ENCODE peak calls at places on chromosomes 11 and 22, in eight cellular contexts. V is spleen; J is lower leg skin; S is astrocyte of the cerebellum; Z is naive B cell; T is HFFc6; L is ureter; R is stimulated activated CD8-positive, alpha-beta memory T cell treated with anti-CD3 and anti-CD28 coated beads, Interleukin-2, amount 100 ng/mL, for 1 hour. N is an unnamed sample.
A peak's percentile ranks its signal among the peaks of the same experiment; 100 is the strongest.

GRCh38 chr11:18772211-18772610 is 19.4 kb downstream of the PTPN5 start:
- DNase-seq in V (no peak), J (no peak), S (no peak), Z (no peak), T (peak; percentile 21), L (no peak), R (no peak), N (no peak)

GRCh38 chr11:134461621-134462020 is 49.6 kb upstream of the B3GAT1 start:
- DNase-seq in V (no peak), J (no peak), S (no peak), Z (no peak), T (no peak), L (no peak), R (no peak), N (no peak)

GRCh38 chr22:20567371-20567847 is 60.0 kb downstream of the MED15 start:
- DNase-seq in V (peak; percentile 32), J (no peak), S (no peak), Z (no peak), T (peak; percentile 90), L (no peak), R (no peak), N (no peak)

GRCh38 chr11:285894-286220 is 3.1 kb upstream of the PGGHG start:
- DNase-seq in V (peak; percentile 68), J (no peak), S (no peak), Z (no peak), T (no peak), L (peak; percentile 41), R (no peak), N (no peak)

GRCh38 chr22:29098296-29098695 is 25.5 kb downstream of the KREMEN1 start:
- DNase-seq in V (no peak), J (no peak), S (no peak), Z (no peak), T (no peak), L (no peak), R (no peak), N (no peak)

GRCh38 chr11:66637557-66638176 is 836 bp upstream of the RBM4 start:
- DNase-seq in V (no peak), J (peak; percentile 21), S (no peak), Z (no peak), T (no peak), L (no peak), R (no peak), N (no peak)

GRCh38 chr11:67256477-67256876 is 9.8 kb upstream of the GRK2 start:
- DNase-seq in V (no peak), J (no peak), S (no peak), Z (no peak), T (no peak), L (no peak), R (no peak), N (no peak)

GRCh38 chr22:47595122-47595521 is 832.7 kb downstream of the TBC1D22A start:
- DNase-seq in V (no peak), J (no peak), S (no peak), Z (no peak), T (no peak), L (peak; percentile 5), R (no peak), N (no peak)

GRCh38 chr11:11384829-11385228 is 31.8 kb upstream of the CSNK2A3 start:
- DNase-seq in V (no peak), J (no peak), S (no peak), Z (no peak), T (no peak), L (no peak), R (no peak), N (no peak)

GRCh38 chr11:111021131-111021530 is 224.4 kb upstream of the POU2AF2 start:
- DNase-seq in V (no peak), J (no peak), S (no peak), Z (no peak), T (no peak), L (no peak), R (no peak), N (no peak)

GRCh38 chr22:19291580-19292261 is at the start of gene CLTCL1:
- DNase-seq in V (peak; percentile 95), J (peak; percentile 57), S (peak; percentile 18), Z (peak; percentile 67), T (peak; percentile 37), L (peak; percentile 75), R (peak; percentile 38), N (peak; percentile 44)

GRCh38 chr11:128893578-128894295 is 2.6 kb downstream of the KCNJ5 start:
- DNase-seq in V (no peak), J (no peak), S (no peak), Z (peak; percentile 49), T (no peak), L (no peak), R (no peak), N (no peak)

GRCh38 chr11:73265853-73266643 is 6.1 kb upstream of the P2RY6 start:
- DNase-seq in V (no peak), J (no peak), S (no peak), Z (no peak), T (no peak), L (peak; percentile 41), R (no peak), N (no peak)

GRCh38 chr22:48475661-48476345 is 1351.9 kb downstream of the BRD1 start:
- DNase-seq in V (peak; percentile 67), J (no peak), S (no peak), Z (no peak), T (no peak), L (no peak), R (no peak), N (no peak)

GRCh38 chr22:37510046-37510445 is 9.2 kb downstream of the CARD10 start:
- DNase-seq in V (no peak), J (no peak), S (no peak), Z (no peak), T (no peak), L (no peak), R (no peak), N (no peak)

GRCh38 chr22:40040927-40041326 is 46.2 kb downstream of the FAM83F start:
- DNase-seq in V (no peak), J (peak; percentile 71), S (no peak), Z (no peak), T (peak; percentile 37), L (no peak), R (no peak), N (no peak)

GRCh38 chr22:35349704-35350538 is 31.0 kb upstream of the HMOX1 start:
- DNase-seq in V (peak; percentile 82), J (no peak), S (no peak), Z (no peak), T (no peak), L (no peak), R (no peak), N (peak; percentile 52)

GRCh38 chr22:46052331-46052771 is 75.4 kb upstream of the WNT7B start:
- DNase-seq in V (peak; percentile 77), J (no peak), S (no peak), Z (no peak), T (no peak), L (no peak), R (no peak), N (no peak)

GRCh38 chr11:118068206-118068944 is 8.5 kb upstream of the TMPRSS4 start:
- DNase-seq in V (no peak), J (no peak), S (no peak), Z (no peak), T (no peak), L (no peak), R (no peak), N (no peak)

GRCh38 chr11:134032501-134033091 is 36.3 kb upstream of the JAM3 start:
- DNase-seq in V (no peak), J (no peak), S (no peak), Z (no peak), T (no peak), L (no peak), R (no peak), N (no peak)

GRCh38 chr11:36818410-36818809 is 220.4 kb upstream of the RAG2 start:
- DNase-seq in V (no peak), J (no peak), S (no peak), Z (no peak), T (no peak), L (no peak), R (no peak), N (no peak)

GRCh38 chr11:36073411-36074203 is 129.7 kb downstream of the LDLRAD3 start:
- DNase-seq in V (no peak), J (no peak), S (peak; percentile 23), Z (no peak), T (peak; percentile 74), L (no peak), R (no peak), N (peak; percentile 77)

GRCh38 chr22:29205598-29206371 is at the start of gene EMID1:
- DNase-seq in V (peak; percentile 84), J (no peak), S (no peak), Z (no peak), T (no peak), L (no peak), R (no peak), N (no peak)

GRCh38 chr11:70038034-70038834 is 39.9 kb upstream of the ANO1 start:
- DNase-seq in V (no peak), J (no peak), S (no peak), Z (no peak), T (no peak), L (no peak), R (no peak), N (no peak)

GRCh38 chr22:36948273-36949055 is 35.0 kb downstream of the CSF2RB start:
- DNase-seq in V (no peak), J (no peak), S (no peak), Z (no peak), T (peak; percentile 15), L (no peak), R (no peak), N (no peak)

GRCh38 chr11:95503047-95503446 is 272.0 kb upstream of the SESN3 start:
- DNase-seq in V (no peak), J (no peak), S (peak; percentile 38), Z (no peak), T (no peak), L (no peak), R (no peak), N (no peak)

GRCh38 chr11:121467965-121468364 is 15.2 kb upstream of the SORL1-AS1 start:
- DNase-seq in V (no peak), J (no peak), S (no peak), Z (peak; percentile 59), T (no peak), L (no peak), R (no peak), N (no peak)

GRCh38 chr11:35155677-35156076 is 16.7 kb downstream of the CD44 start:
- DNase-seq in V (no peak), J (no peak), S (no peak), Z (no peak), T (no peak), L (no peak), R (no peak), N (no peak)

GRCh38 chr22:39264344-39265116 is 19.7 kb upstream of the PDGFB start:
- DNase-seq in V (no peak), J (no peak), S (no peak), Z (no peak), T (no peak), L (no peak), R (no peak), N (no peak)

GRCh38 chr11:73389134-73389525 is 12.9 kb downstream of the RELT start:
- DNase-seq in V (no peak), J (no peak), S (no peak), Z (no peak), T (no peak), L (no peak), R (no peak), N (no peak)

GRCh38 chr11:10374386-10374785 is 69.5 kb downstream of the ADM start:
- DNase-seq in V (no peak), J (no peak), S (no peak), Z (no peak), T (peak; percentile 35), L (no peak), R (no peak), N (no peak)

GRCh38 chr11:104774578-104774977 is 123.7 kb downstream of the CASP12 start:
- DNase-seq in V (no peak), J (no peak), S (no peak), Z (no peak), T (no peak), L (no peak), R (no peak), N (no peak)

GRCh38 chr11:101090679-101091270 is 38.8 kb downstream of the PGR start:
- DNase-seq in V (no peak), J (no peak), S (no peak), Z (no peak), T (no peak), L (no peak), R (no peak), N (no peak)

GRCh38 chr11:16173798-16174197 is 182.5 kb downstream of the SOX6 start:
- DNase-seq in V (no peak), J (no peak), S (no peak), Z (no peak), T (no peak), L (no peak), R (no peak), N (no peak)

N was measured in smooth muscle cell of the brain vasculature.